ENCODE peak calls at places on chromosomes 7 and 10, in six cellular contexts. One of them, this sample, is unnamed.
A peak's percentile ranks its signal among the peaks of the same experiment; 100 is the strongest.

GRCh38 chr10:44966816-44967509 is 7.4 kb downstream of the RASSF4 start:
- DNase-seq in IMR-90: no peak
- DNase-seq in neuronal stem cell: no peak
- DNase-seq in mesenchymal stem cell: peak; percentile 39
- DNase-seq in H1: no peak
- DNase-seq in H9: peak; percentile 18
- DNase-seq in this sample: no peak

GRCh38 chr10:4688168-4688567 is 137.8 kb upstream of the AKR1E2 start:
- DNase-seq in IMR-90: no peak
- DNase-seq in mesenchymal stem cell: no peak
- DNase-seq in H1: no peak
- DNase-seq in neuronal stem cell: no peak
- DNase-seq in H9: no peak
- DNase-seq in this sample: no peak

GRCh38 chr10:67696029-67696428 is at the start of gene CTNNA3:
- DNase-seq in IMR-90: no peak
- DNase-seq in H9: no peak
- DNase-seq in H1: no peak
- DNase-seq in mesenchymal stem cell: no peak
- DNase-seq in neuronal stem cell: no peak
- DNase-seq in this sample: no peak

GRCh38 chr10:103901299-103901698 is 16.7 kb downstream of the STN1 start:
- DNase-seq in mesenchymal stem cell: no peak
- DNase-seq in H9: no peak
- DNase-seq in IMR-90: no peak
- DNase-seq in H1: no peak
- DNase-seq in neuronal stem cell: no peak
- DNase-seq in this sample: no peak

GRCh38 chr10:100396605-100397004 is 49.6 kb downstream of the SCD start:
- DNase-seq in mesenchymal stem cell: no peak
- DNase-seq in IMR-90: no peak
- DNase-seq in H1: no peak
- DNase-seq in neuronal stem cell: no peak
- DNase-seq in H9: no peak
- DNase-seq in this sample: no peak

GRCh38 chr7:139557857-139558581 is 34.5 kb downstream of the CLEC2L start:
- DNase-seq in H9: peak; percentile 66
- DNase-seq in IMR-90: no peak
- DNase-seq in neuronal stem cell: no peak
- DNase-seq in mesenchymal stem cell: peak; percentile 14
- DNase-seq in H1: no peak
- DNase-seq in this sample: peak; percentile 32

GRCh38 chr10:66176772-66177171 is 749.1 kb upstream of the LRRTM3 start:
- DNase-seq in neuronal stem cell: no peak
- DNase-seq in mesenchymal stem cell: peak; percentile 63
- DNase-seq in IMR-90: peak; percentile 31
- DNase-seq in H1: no peak
- DNase-seq in H9: no peak
- DNase-seq in this sample: no peak

GRCh38 chr7:44449531-44449930 is 40.9 kb downstream of the NUDCD3 start:
- DNase-seq in mesenchymal stem cell: no peak
- DNase-seq in H9: no peak
- DNase-seq in IMR-90: peak; percentile 70
- DNase-seq in neuronal stem cell: no peak
- DNase-seq in H1: no peak
- DNase-seq in this sample: no peak

GRCh38 chr10:3982746-3983442 is 197.9 kb upstream of the KLF6 start:
- DNase-seq in H1: no peak
- DNase-seq in IMR-90: no peak
- DNase-seq in mesenchymal stem cell: no peak
- DNase-seq in H9: no peak
- DNase-seq in neuronal stem cell: no peak
- DNase-seq in this sample: no peak

GRCh38 chr7:108771853-108772252 is 202.2 kb downstream of the DNAJB9 start:
- DNase-seq in neuronal stem cell: no peak
- DNase-seq in H9: no peak
- DNase-seq in mesenchymal stem cell: no peak
- DNase-seq in H1: no peak
- DNase-seq in IMR-90: no peak
- DNase-seq in this sample: no peak

GRCh38 chr7:28990200-28990960 is 32.2 kb upstream of the TRIL start:
- DNase-seq in mesenchymal stem cell: peak; percentile 17
- DNase-seq in H9: no peak
- DNase-seq in IMR-90: no peak
- DNase-seq in neuronal stem cell: no peak
- DNase-seq in H1: no peak
- DNase-seq in this sample: no peak

GRCh38 chr7:36749282-36749960 is 25.1 kb upstream of the AOAH start:
- DNase-seq in neuronal stem cell: no peak
- DNase-seq in H9: no peak
- DNase-seq in mesenchymal stem cell: peak; percentile 20
- DNase-seq in H1: no peak
- DNase-seq in IMR-90: peak; percentile 10
- DNase-seq in this sample: peak; percentile 16

GRCh38 chr7:106840342-106840741 is 24.7 kb upstream of the PIK3CG start:
- DNase-seq in mesenchymal stem cell: peak; percentile 60
- DNase-seq in IMR-90: peak; percentile 83
- DNase-seq in neuronal stem cell: no peak
- DNase-seq in H9: peak; percentile 41
- DNase-seq in H1: no peak
- DNase-seq in this sample: peak; percentile 70

GRCh38 chr10:105358911-105359310 is 717.8 kb downstream of the SORCS3 start:
- DNase-seq in H1: no peak
- DNase-seq in mesenchymal stem cell: no peak
- DNase-seq in neuronal stem cell: no peak
- DNase-seq in H9: no peak
- DNase-seq in IMR-90: no peak
- DNase-seq in this sample: no peak

GRCh38 chr7:35405461-35405860 is 151.6 kb upstream of the TBX20 start:
- DNase-seq in neuronal stem cell: no peak
- DNase-seq in IMR-90: no peak
- DNase-seq in H9: no peak
- DNase-seq in mesenchymal stem cell: no peak
- DNase-seq in H1: no peak
- DNase-seq in this sample: no peak

GRCh38 chr7:84025332-84025927 is 169.2 kb downstream of the SEMA3A start:
- DNase-seq in H9: no peak
- DNase-seq in neuronal stem cell: peak; percentile 48
- DNase-seq in H1: no peak
- DNase-seq in IMR-90: peak; percentile 94
- DNase-seq in mesenchymal stem cell: peak; percentile 92
- DNase-seq in this sample: peak; percentile 86

GRCh38 chr10:20768849-20769248 is 128.3 kb downstream of the NEBL start:
- DNase-seq in neuronal stem cell: peak; percentile 14
- DNase-seq in mesenchymal stem cell: peak; percentile 50
- DNase-seq in IMR-90: no peak
- DNase-seq in H1: no peak
- DNase-seq in H9: no peak
- DNase-seq in this sample: peak; percentile 24

DNA sequence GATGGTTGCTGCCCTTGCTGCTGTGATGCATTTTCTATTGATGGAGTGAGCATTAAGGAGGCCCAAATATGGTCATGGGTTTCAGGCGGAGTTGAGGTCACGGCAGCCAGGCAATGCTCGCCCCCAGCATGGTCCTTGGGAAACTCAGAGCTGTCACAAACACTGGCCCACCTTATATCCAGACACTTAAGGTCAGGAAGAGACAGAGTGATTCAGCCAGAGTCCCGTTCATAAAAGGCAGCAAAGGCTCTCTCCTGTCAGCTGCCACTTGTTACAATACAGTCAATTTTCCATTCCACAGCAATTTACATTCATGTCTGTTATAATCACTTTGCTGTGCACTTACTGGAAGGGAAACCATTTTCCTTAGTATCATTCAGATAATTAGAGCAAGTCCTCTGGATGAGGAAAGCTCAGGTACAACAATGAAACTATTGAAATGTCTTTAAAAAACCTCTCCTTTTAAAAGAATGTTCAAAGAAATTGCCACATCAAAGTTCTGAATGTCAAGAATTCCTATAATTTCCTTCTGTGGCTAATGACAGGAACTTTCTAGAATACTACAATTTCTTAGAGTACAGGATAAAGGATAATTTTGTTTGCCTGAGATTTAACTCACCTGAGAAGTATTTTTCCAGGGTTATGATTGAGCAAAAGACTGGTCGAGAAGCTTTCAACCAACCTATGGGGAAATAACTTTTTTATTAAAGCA is 14.8 kb upstream of the ANKRD1 start:
- DNase-seq in neuronal stem cell: no peak
- DNase-seq in H1: no peak
- DNase-seq in H9: no peak
- DNase-seq in mesenchymal stem cell: peak; percentile 61
- DNase-seq in IMR-90: peak; percentile 19
- DNase-seq in this sample: no peak
- H2BK5ac ChIP-seq in neuronal stem cell: no peak overlapping the region
- H2BK5ac ChIP-seq in H1: no peak overlapping the region
- H2BK5ac ChIP-seq in H9: no peak overlapping the region
- H2BK5ac ChIP-seq in mesenchymal stem cell: no peak overlapping the region
- H2BK5ac ChIP-seq in IMR-90: peak overlapping the region; percentile 67
- H2BK5ac ChIP-seq in this sample: no peak overlapping the region

GRCh38 chr10:78337646-78338391 is 304.2 kb downstream of the RPS24 start:
- DNase-seq in H9: peak; percentile 17
- DNase-seq in IMR-90: peak; percentile 40
- DNase-seq in mesenchymal stem cell: peak; percentile 29
- DNase-seq in neuronal stem cell: no peak
- DNase-seq in H1: peak; percentile 20
- DNase-seq in this sample: no peak

GRCh38 chr10:78336402-78336791 is 302.7 kb downstream of the RPS24 start:
- DNase-seq in neuronal stem cell: no peak
- DNase-seq in H1: peak; percentile 30
- DNase-seq in mesenchymal stem cell: peak; percentile 87
- DNase-seq in H9: no peak
- DNase-seq in IMR-90: peak; percentile 97
- DNase-seq in this sample: no peak

GRCh38 chr10:78335371-78335690 is 301.7 kb downstream of the RPS24 start:
- DNase-seq in H1: no peak
- DNase-seq in neuronal stem cell: no peak
- DNase-seq in mesenchymal stem cell: no peak
- DNase-seq in IMR-90: no peak
- DNase-seq in H9: no peak
- DNase-seq in this sample: no peak

GRCh38 chr10:78337016-78337415 is 303.4 kb downstream of the RPS24 start:
- DNase-seq in mesenchymal stem cell: no peak
- DNase-seq in H9: peak; percentile 7
- DNase-seq in IMR-90: no peak
- DNase-seq in H1: peak; percentile 20
- DNase-seq in neuronal stem cell: no peak
- DNase-seq in this sample: no peak

DNA sequence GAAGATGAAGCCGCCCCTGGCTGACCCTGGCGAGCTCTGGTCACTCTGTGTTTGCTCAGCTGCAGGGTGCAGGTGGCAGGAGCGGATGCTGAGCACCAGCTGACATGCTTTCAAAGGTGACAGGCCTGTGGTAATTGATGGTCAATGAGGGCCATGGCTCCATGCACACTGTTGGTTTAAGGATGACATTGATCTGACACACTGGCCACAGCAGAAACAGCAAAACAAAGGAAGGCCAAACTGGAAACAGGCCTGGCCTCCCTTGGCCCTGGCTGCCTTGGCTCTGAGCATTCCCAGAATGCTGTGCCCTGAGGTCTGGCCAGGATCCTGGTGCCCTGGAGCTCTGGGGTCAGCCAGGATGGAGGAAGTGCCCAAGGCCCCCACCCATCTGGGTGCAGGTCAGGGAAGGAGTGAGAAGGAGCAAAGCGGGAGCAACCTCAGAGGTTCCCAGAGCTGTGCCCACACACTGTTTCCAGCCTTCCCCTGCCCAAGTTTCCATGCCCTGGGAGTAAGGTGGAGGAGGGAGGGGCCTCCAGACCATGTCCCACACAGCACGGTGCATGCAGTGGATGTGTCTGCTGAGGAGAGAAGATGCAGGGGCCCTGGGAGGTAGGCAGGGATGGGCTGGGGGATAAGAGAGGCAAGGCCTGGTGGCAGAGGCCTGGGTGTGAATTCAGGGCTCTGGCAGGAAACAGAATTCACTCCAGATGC is 302.2 kb downstream of the RPS24 start:
- DNase-seq in neuronal stem cell: no peak
- DNase-seq in IMR-90: peak; percentile 94
- DNase-seq in H9: peak; percentile 14
- DNase-seq in mesenchymal stem cell: no peak
- DNase-seq in H1: peak; percentile 30
- DNase-seq in this sample: no peak
- H2BK120ac ChIP-seq in neuronal stem cell: no peak overlapping the region
- H2BK120ac ChIP-seq in IMR-90: peak overlapping the region; percentile 40
- H2BK120ac ChIP-seq in H9: no peak overlapping the region
- H2BK120ac ChIP-seq in mesenchymal stem cell: no peak overlapping the region
- H2BK120ac ChIP-seq in H1: no peak overlapping the region
- H2BK120ac ChIP-seq in this sample: no peak overlapping the region

DNA sequence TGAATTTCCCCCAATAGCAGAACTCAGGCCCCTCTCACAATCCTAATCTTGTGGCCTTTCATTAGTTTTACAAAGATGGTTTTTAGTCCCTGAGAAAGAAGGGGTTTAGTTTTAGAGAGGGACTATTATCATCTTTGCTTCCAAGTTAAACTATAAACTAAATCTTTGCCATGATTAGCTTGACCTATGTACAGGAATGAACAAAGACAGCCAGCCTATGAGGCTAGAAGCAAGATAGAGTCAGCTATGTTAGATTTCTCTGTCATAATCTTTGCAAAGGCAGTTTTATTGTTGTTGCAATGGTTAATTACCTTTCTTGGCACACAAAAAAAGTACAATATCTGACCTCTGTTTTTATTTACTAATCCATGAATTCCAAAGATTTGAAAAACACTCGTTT is 19.1 kb downstream of the RNF133 start:
- DNase-seq in neuronal stem cell: no peak
- DNase-seq in H1: no peak
- DNase-seq in mesenchymal stem cell: no peak
- DNase-seq in H9: no peak
- DNase-seq in IMR-90: no peak
- DNase-seq in this sample: no peak
- H2BK5ac ChIP-seq in neuronal stem cell: no peak overlapping the region
- H2BK5ac ChIP-seq in H1: peak overlapping the region; percentile 86
- H2BK5ac ChIP-seq in mesenchymal stem cell: no peak overlapping the region
- H2BK5ac ChIP-seq in H9: no peak overlapping the region
- H2BK5ac ChIP-seq in IMR-90: no peak overlapping the region
- H2BK5ac ChIP-seq in this sample: no peak overlapping the region

DNA sequence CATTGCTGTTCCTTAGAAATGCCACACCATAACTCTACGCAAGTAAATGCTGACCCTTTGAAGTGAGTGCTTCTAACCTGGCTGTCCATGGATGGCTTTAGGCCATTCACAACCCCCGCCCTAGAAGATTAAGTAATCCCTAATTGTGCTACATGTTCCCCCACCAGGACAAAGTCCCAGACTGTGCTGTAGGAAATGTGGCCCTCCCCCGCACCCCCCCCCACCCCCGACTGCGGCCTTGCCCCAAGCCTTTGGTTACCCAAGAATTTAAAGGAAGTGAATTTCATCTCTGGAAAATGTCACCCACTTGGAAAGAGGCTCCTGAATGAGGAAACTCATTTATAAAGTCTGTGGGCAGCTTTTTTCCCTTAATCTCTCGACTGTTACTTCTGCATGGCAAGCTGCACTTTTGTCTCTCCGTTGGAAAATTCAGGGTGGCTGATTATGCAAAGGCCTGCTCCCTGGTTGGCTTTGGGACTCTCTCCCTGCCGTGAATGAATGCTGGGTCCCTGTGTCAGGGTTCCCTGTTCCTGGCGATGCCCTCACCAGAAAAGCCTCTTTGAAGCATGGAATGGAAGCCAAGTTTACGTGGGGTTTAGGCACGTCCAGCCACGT is 31.5 kb upstream of the AQP1 start:
- DNase-seq in IMR-90: no peak
- DNase-seq in H9: no peak
- DNase-seq in H1: no peak
- DNase-seq in mesenchymal stem cell: peak; percentile 21
- DNase-seq in neuronal stem cell: no peak
- DNase-seq in this sample: no peak
- H2BK120ac ChIP-seq in IMR-90: no peak overlapping the region
- H2BK120ac ChIP-seq in H9: no peak overlapping the region
- H2BK120ac ChIP-seq in H1: no peak overlapping the region
- H2BK120ac ChIP-seq in mesenchymal stem cell: no peak overlapping the region
- H2BK120ac ChIP-seq in neuronal stem cell: no peak overlapping the region
- H2BK120ac ChIP-seq in this sample: no peak overlapping the region